ENCODE peak calls at places on chromosomes 13 and 19, in seven cellular contexts. One of them, this sample, is unnamed.

GRCh38 chr13:39656325-39656677 is 839 bp downstream of the COG6 start:
- DNase-seq in testis: no peak
- DNase-seq in pancreas: no peak
- DNase-seq in esophagus squamous epithelium: no peak
- DNase-seq in left ventricle myocardium inferior: no peak
- DNase-seq in HCT116: no peak
- DNase-seq in tibial nerve: no peak
- DNase-seq in this sample: no peak

GRCh38 chr19:9910625-9911024 is 25.7 kb downstream of the OLFM2 start:
- DNase-seq in left ventricle myocardium inferior: no peak
- DNase-seq in pancreas: no peak
- DNase-seq in esophagus squamous epithelium: no peak
- DNase-seq in testis: no peak
- DNase-seq in tibial nerve: no peak
- DNase-seq in HCT116: no peak
- DNase-seq in this sample: no peak

GRCh38 chr19:54462072-54462712 is 1.4 kb downstream of the LENG9 start:
- DNase-seq in tibial nerve: no peak
- DNase-seq in HCT116: no peak
- DNase-seq in testis: no peak
- DNase-seq in esophagus squamous epithelium: no peak
- DNase-seq in left ventricle myocardium inferior: no peak
- DNase-seq in pancreas: peak; percentile 73
- DNase-seq in this sample: no peak

GRCh38 chr19:19418548-19419260 is 13.2 kb downstream of the GATAD2A start:
- DNase-seq in HCT116: no peak
- DNase-seq in testis: no peak
- DNase-seq in left ventricle myocardium inferior: no peak
- DNase-seq in esophagus squamous epithelium: no peak
- DNase-seq in tibial nerve: no peak
- DNase-seq in pancreas: no peak
- DNase-seq in this sample: no peak

GRCh38 chr19:17091758-17092333 is 16.3 kb downstream of the MYO9B start:
- DNase-seq in pancreas: no peak
- DNase-seq in HCT116: no peak
- DNase-seq in left ventricle myocardium inferior: peak; percentile 57
- DNase-seq in esophagus squamous epithelium: no peak
- DNase-seq in testis: no peak
- DNase-seq in tibial nerve: no peak
- DNase-seq in this sample: no peak

GRCh38 chr19:49843265-49843664 is 7.7 kb upstream of the PTOV1 start:
- DNase-seq in tibial nerve: no peak
- DNase-seq in HCT116: no peak
- DNase-seq in pancreas: no peak
- DNase-seq in testis: no peak
- DNase-seq in esophagus squamous epithelium: no peak
- DNase-seq in left ventricle myocardium inferior: no peak
- DNase-seq in this sample: no peak

GRCh38 chr13:20174656-20175405 is 14.0 kb upstream of the GJA3 start:
- DNase-seq in HCT116: peak; percentile 90
- DNase-seq in esophagus squamous epithelium: peak; percentile 58
- DNase-seq in testis: peak; percentile 23
- DNase-seq in left ventricle myocardium inferior: peak; percentile 42
- DNase-seq in tibial nerve: peak; percentile 44
- DNase-seq in pancreas: peak; percentile 40
- DNase-seq in this sample: peak; percentile 38

GRCh38 chr13:59970847-59971246 is 192.9 kb downstream of the DIAPH3 start:
- DNase-seq in pancreas: no peak
- DNase-seq in left ventricle myocardium inferior: no peak
- DNase-seq in esophagus squamous epithelium: no peak
- DNase-seq in testis: no peak
- DNase-seq in HCT116: no peak
- DNase-seq in tibial nerve: no peak
- DNase-seq in this sample: no peak

GRCh38 chr19:35061583-35062373 is 20.3 kb downstream of the HPN start:
- DNase-seq in pancreas: no peak
- DNase-seq in testis: no peak
- DNase-seq in HCT116: no peak
- DNase-seq in left ventricle myocardium inferior: no peak
- DNase-seq in tibial nerve: no peak
- DNase-seq in esophagus squamous epithelium: no peak
- DNase-seq in this sample: no peak

GRCh38 chr19:50001775-50002174 is 23.4 kb downstream of the VRK3 start:
- DNase-seq in left ventricle myocardium inferior: no peak
- DNase-seq in HCT116: no peak
- DNase-seq in pancreas: no peak
- DNase-seq in tibial nerve: no peak
- DNase-seq in esophagus squamous epithelium: no peak
- DNase-seq in testis: no peak
- DNase-seq in this sample: no peak

GRCh38 chr19:1856698-1857603 is 6.4 kb downstream of the KLF16 start:
- DNase-seq in esophagus squamous epithelium: no peak
- DNase-seq in left ventricle myocardium inferior: peak; percentile 82
- DNase-seq in pancreas: peak; percentile 83
- DNase-seq in testis: peak; percentile 83
- DNase-seq in tibial nerve: peak; percentile 52
- DNase-seq in HCT116: no peak
- DNase-seq in this sample: no peak

GRCh38 chr19:35310331-35310730 is 18.4 kb downstream of the MAG start:
- DNase-seq in left ventricle myocardium inferior: no peak
- DNase-seq in esophagus squamous epithelium: no peak
- DNase-seq in testis: no peak
- DNase-seq in tibial nerve: no peak
- DNase-seq in HCT116: no peak
- DNase-seq in pancreas: no peak
- DNase-seq in this sample: no peak

GRCh38 chr19:35712910-35713845 is 4.6 kb upstream of the KMT2B start:
- DNase-seq in left ventricle myocardium inferior: no peak
- DNase-seq in testis: no peak
- DNase-seq in esophagus squamous epithelium: no peak
- DNase-seq in pancreas: no peak
- DNase-seq in tibial nerve: no peak
- DNase-seq in HCT116: no peak
- DNase-seq in this sample: no peak

GRCh38 chr19:4279530-4280422 is 710 bp downstream of the SHD start:
- DNase-seq in tibial nerve: no peak
- DNase-seq in testis: no peak
- DNase-seq in left ventricle myocardium inferior: no peak
- DNase-seq in pancreas: no peak
- DNase-seq in esophagus squamous epithelium: no peak
- DNase-seq in HCT116: no peak
- DNase-seq in this sample: no peak

GRCh38 chr13:99335087-99335486 is 27.9 kb upstream of the GPR183 start:
- DNase-seq in testis: no peak
- DNase-seq in left ventricle myocardium inferior: no peak
- DNase-seq in esophagus squamous epithelium: no peak
- DNase-seq in HCT116: no peak
- DNase-seq in pancreas: no peak
- DNase-seq in tibial nerve: no peak
- DNase-seq in this sample: no peak
- H3K4me3 ChIP-seq in testis: no peak overlapping the region
- H3K4me3 ChIP-seq in left ventricle myocardium inferior: no peak overlapping the region
- H3K4me3 ChIP-seq in esophagus squamous epithelium: no peak overlapping the region
- H3K4me3 ChIP-seq in HCT116: no peak overlapping the region
- H3K4me3 ChIP-seq in pancreas: no peak overlapping the region
- H3K4me3 ChIP-seq in tibial nerve: no peak overlapping the region
- H3K4me3 ChIP-seq in this sample: no peak overlapping the region

DNA sequence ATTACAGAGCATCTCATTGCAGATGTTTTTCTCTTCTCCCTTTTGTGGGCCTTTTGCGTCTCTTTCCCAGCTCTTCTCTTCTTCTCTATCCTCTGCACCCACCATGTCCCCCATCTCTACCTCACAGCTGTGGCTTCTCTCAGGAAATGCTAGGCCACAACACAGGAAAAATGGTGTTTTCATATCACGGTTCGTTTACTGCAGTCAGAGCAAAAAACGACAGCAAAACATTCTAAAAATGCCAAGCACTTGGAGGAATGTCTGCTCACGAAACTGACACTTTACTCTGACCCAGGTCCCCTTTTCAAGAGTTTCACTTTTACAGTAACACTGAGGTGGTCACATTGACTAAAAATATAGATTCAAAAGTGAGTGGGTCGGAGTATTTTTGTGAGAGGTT is 152.2 kb downstream of the DCT start:
- DNase-seq in tibial nerve: no peak
- DNase-seq in HCT116: no peak
- DNase-seq in esophagus squamous epithelium: no peak
- DNase-seq in testis: no peak
- DNase-seq in left ventricle myocardium inferior: no peak
- DNase-seq in pancreas: no peak
- DNase-seq in this sample: no peak
- TF ChIP-seq CTCF in tibial nerve: no peak
- TF ChIP-seq CTCF in HCT116: no peak
- TF ChIP-seq CTCF in esophagus squamous epithelium: no peak
- TF ChIP-seq CTCF in testis: no peak
- TF ChIP-seq CTCF in left ventricle myocardium inferior: no peak
- TF ChIP-seq CTCF in pancreas: no peak
- TF ChIP-seq CTCF in this sample: no peak

GRCh38 chr19:3178377-3178972 is at the start of gene S1PR4:
- DNase-seq in esophagus squamous epithelium: no peak
- DNase-seq in pancreas: no peak
- DNase-seq in HCT116: no peak
- DNase-seq in tibial nerve: no peak
- DNase-seq in left ventricle myocardium inferior: no peak
- DNase-seq in testis: no peak
- DNase-seq in this sample: no peak
- H3K4me3 ChIP-seq in esophagus squamous epithelium: peak within 1 kb of the TSS; percentile 21
- H3K4me3 ChIP-seq in pancreas: no peak within 1 kb of the TSS
- H3K4me3 ChIP-seq in HCT116: no peak within 1 kb of the TSS
- H3K4me3 ChIP-seq in tibial nerve: peak within 1 kb of the TSS; percentile 4
- H3K4me3 ChIP-seq in left ventricle myocardium inferior: peak within 1 kb of the TSS; percentile 33
- H3K4me3 ChIP-seq in testis: no peak within 1 kb of the TSS
- H3K4me3 ChIP-seq in this sample: no peak within 1 kb of the TSS

GRCh38 chr19:38932425-38933179 is 1.9 kb downstream of the MRPS12 start:
- DNase-seq in esophagus squamous epithelium: no peak
- DNase-seq in left ventricle myocardium inferior: no peak
- DNase-seq in testis: peak; percentile 45
- DNase-seq in pancreas: no peak
- DNase-seq in HCT116: peak; percentile 26
- DNase-seq in tibial nerve: no peak
- DNase-seq in this sample: no peak
- TF ChIP-seq CTCF in esophagus squamous epithelium: no peak
- TF ChIP-seq CTCF in left ventricle myocardium inferior: peak; percentile 45
- TF ChIP-seq CTCF in testis: no peak
- TF ChIP-seq CTCF in pancreas: no peak
- TF ChIP-seq CTCF in HCT116: peak; percentile 31
- TF ChIP-seq CTCF in tibial nerve: no peak
- TF ChIP-seq CTCF in this sample: peak; percentile 24

DNA sequence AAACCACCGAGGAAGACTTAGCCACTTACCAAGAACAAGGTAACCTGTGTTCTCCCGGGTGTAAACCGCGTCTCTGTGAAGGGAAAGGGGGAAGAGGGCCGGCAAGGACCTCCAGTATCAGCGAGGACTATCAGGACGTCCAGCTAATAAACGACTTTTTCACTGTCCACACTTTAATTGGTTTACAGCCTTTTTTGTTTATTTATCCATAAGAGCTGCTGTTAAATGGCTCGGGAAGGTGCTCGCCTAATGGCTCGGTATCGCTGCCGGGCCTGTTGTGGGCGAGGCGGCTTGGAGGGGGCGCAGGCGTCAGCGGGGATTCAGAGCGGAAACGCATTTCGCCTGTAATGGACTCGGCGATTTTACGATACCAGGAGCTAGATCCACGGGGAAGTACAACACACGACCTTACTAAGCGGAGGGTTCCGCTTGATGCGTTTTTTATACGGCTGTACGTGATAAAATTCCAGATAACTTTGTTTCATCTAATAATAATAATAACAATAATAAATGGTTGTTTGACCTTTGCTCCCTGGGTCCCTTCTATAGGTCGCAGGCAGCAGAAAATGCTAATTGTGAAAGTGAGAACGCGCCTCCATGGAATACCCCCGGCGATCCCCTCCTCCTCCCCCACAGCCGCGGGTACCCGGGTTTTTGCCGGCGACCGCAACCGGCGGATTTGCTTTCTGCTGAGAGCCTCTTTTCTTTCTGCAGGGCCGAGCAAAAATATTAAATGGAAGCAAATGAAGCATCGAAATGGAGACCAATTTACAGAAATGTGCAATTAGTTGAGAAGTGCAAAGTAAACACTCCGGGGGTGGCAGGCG is 2.5 kb upstream of the PDX1 start:
- DNase-seq in left ventricle myocardium inferior: no peak
- DNase-seq in HCT116: no peak
- DNase-seq in esophagus squamous epithelium: no peak
- DNase-seq in testis: no peak
- DNase-seq in pancreas: no peak
- DNase-seq in tibial nerve: no peak
- DNase-seq in this sample: no peak
- H3K4me3 ChIP-seq in left ventricle myocardium inferior: peak overlapping the region; percentile 33
- H3K4me3 ChIP-seq in HCT116: no peak overlapping the region
- H3K4me3 ChIP-seq in esophagus squamous epithelium: no peak overlapping the region
- H3K4me3 ChIP-seq in testis: no peak overlapping the region
- H3K4me3 ChIP-seq in pancreas: no peak overlapping the region
- H3K4me3 ChIP-seq in tibial nerve: peak overlapping the region; percentile 11
- H3K4me3 ChIP-seq in this sample: no peak overlapping the region